ENCODE peak calls at places on chromosomes 3 and 15, in four cellular contexts. One of them, this sample, is unnamed.
A peak's percentile ranks its signal among the peaks of the same experiment; 100 is the strongest.

GRCh38 chr3:99774467-99774866 is 43.2 kb upstream of the CMSS1 start:
- DNase-seq in posterior vena cava: no peak
- DNase-seq in activated gamma-delta T cell treated with Interleukin-2 at 50 U/mL for 16 hours: no peak
- DNase-seq in NCI-H1092: no peak
- DNase-seq in this sample: no peak

GRCh38 chr3:30292192-30292893 is 314.1 kb upstream of the TGFBR2 start:
- DNase-seq in NCI-H1092: no peak
- DNase-seq in posterior vena cava: no peak
- DNase-seq in activated gamma-delta T cell treated with Interleukin-2 at 50 U/mL for 16 hours: no peak
- DNase-seq in this sample: no peak

GRCh38 chr3:191345334-191345733 is 15.0 kb upstream of the UTS2B start:
- DNase-seq in activated gamma-delta T cell treated with Interleukin-2 at 50 U/mL for 16 hours: no peak
- DNase-seq in posterior vena cava: no peak
- DNase-seq in NCI-H1092: no peak
- DNase-seq in this sample: no peak

GRCh38 chr3:194785315-194785714 is 99.6 kb downstream of the FAM43A start:
- DNase-seq in NCI-H1092: no peak
- DNase-seq in posterior vena cava: no peak
- DNase-seq in activated gamma-delta T cell treated with Interleukin-2 at 50 U/mL for 16 hours: no peak
- DNase-seq in this sample: no peak

GRCh38 chr15:48645558-48646330 is at the start of gene FBN1:
- DNase-seq in activated gamma-delta T cell treated with Interleukin-2 at 50 U/mL for 16 hours: no peak
- DNase-seq in NCI-H1092: no peak
- DNase-seq in posterior vena cava: peak; percentile 95
- DNase-seq in this sample: peak; percentile 83

GRCh38 chr3:123351396-123351945 is 97.4 kb downstream of the ADCY5 start:
- DNase-seq in NCI-H1092: no peak
- DNase-seq in posterior vena cava: peak; percentile 60
- DNase-seq in activated gamma-delta T cell treated with Interleukin-2 at 50 U/mL for 16 hours: no peak
- DNase-seq in this sample: peak; percentile 28

GRCh38 chr3:5787863-5788488 is 600.5 kb downstream of the EDEM1 start:
- DNase-seq in posterior vena cava: no peak
- DNase-seq in activated gamma-delta T cell treated with Interleukin-2 at 50 U/mL for 16 hours: no peak
- DNase-seq in NCI-H1092: no peak
- DNase-seq in this sample: no peak

GRCh38 chr15:38554354-38554753 is 10.3 kb downstream of the RASGRP1 start:
- DNase-seq in NCI-H1092: no peak
- DNase-seq in activated gamma-delta T cell treated with Interleukin-2 at 50 U/mL for 16 hours: no peak
- DNase-seq in posterior vena cava: no peak
- DNase-seq in this sample: no peak

GRCh38 chr3:143707848-143708247 is 140.4 kb downstream of the SLC9A9 start:
- DNase-seq in posterior vena cava: no peak
- DNase-seq in activated gamma-delta T cell treated with Interleukin-2 at 50 U/mL for 16 hours: no peak
- DNase-seq in NCI-H1092: no peak
- DNase-seq in this sample: no peak

GRCh38 chr15:71753346-71753745 is 57.0 kb upstream of the NR2E3 start:
- DNase-seq in posterior vena cava: no peak
- DNase-seq in activated gamma-delta T cell treated with Interleukin-2 at 50 U/mL for 16 hours: no peak
- DNase-seq in NCI-H1092: no peak
- DNase-seq in this sample: no peak

GRCh38 chr3:125054436-125055164 is 1.2 kb downstream of the HEG1 start:
- DNase-seq in activated gamma-delta T cell treated with Interleukin-2 at 50 U/mL for 16 hours: no peak
- DNase-seq in NCI-H1092: no peak
- DNase-seq in posterior vena cava: no peak
- DNase-seq in this sample: peak; percentile 72

This sample was measured in spleen.